ENCODE peak calls at places on chromosomes 5 and 9, in five cellular contexts. R is sciatic nerve, U is suprapubic skin, Q is fibroblast of lung, I is adrenal gland. F is an unnamed sample.

GRCh38 chr5:1063661-1064382 is 48.0 kb downstream of the SLC12A7 start:
- DNase-seq in I (no peak), R (no peak), U (no peak), Q (no peak), F (no peak)

GRCh38 chr5:142540774-142541466 is 145.0 kb downstream of the FGF1 start:
- DNase-seq in U (no peak), Q (peak), R (no peak), I (peak), F (no peak)

GRCh38 chr9:17609312-17610005 is 30.6 kb downstream of the SH3GL2 start:
- DNase-seq in U (no peak), R (no peak), I (no peak), Q (no peak), F (no peak)

GRCh38 chr5:82046268-82046621 is 74.4 kb downstream of the ATG10 start:
- DNase-seq in I (no peak), U (no peak), Q (no peak), R (no peak), F (no peak)

GRCh38 chr5:124839371-124839998 is 93.0 kb upstream of the ZNF608 start:
- DNase-seq in Q (peak), U (no peak), R (no peak), I (no peak), F (no peak)

GRCh38 chr5:107370569-107370968 is 300.2 kb downstream of the EFNA5 start:
- DNase-seq in Q (no peak), I (no peak), R (no peak), U (no peak), F (no peak)

GRCh38 chr9:111622626-111623025 is 8.5 kb upstream of the DNAJC25 start:
- DNase-seq in I (peak), U (peak), R (no peak), Q (peak), F (peak)

GRCh38 chr5:38738898-38739743 is 106.7 kb upstream of the OSMR start:
- DNase-seq in I (peak), Q (peak), U (no peak), R (no peak), F (no peak)

GRCh38 chr9:35749515-35750255 is 598 bp downstream of the RGP1 start:
- DNase-seq in Q (no peak), U (no peak), R (no peak), I (no peak), F (peak)

GRCh38 chr9:89523948-89524347 is 26.0 kb upstream of the SEMA4D start:
- DNase-seq in I (no peak), Q (no peak), U (no peak), R (peak), F (no peak)

GRCh38 chr9:107890921-107891465 is 401.4 kb upstream of the KLF4 start:
- DNase-seq in Q (peak), I (no peak), R (no peak), U (no peak), F (no peak)

GRCh38 chr5:131607418-131607817 is 27.6 kb downstream of the RAPGEF6 start:
- DNase-seq in Q (no peak), U (no peak), I (no peak), R (no peak), F (no peak)

F was measured in upper lobe of right lung.